ENCODE peak calls at places on chromosomes 6 and 20, in ten cellular contexts. Y is suprapubic skin, N is cardiac muscle cell, G is H9, B is K562, S is tibial artery, O is ovary, Q is heart right ventricle, W is stomach, E is mammary epithelial cell. C is an unnamed sample.

GRCh38 chr6:14417377-14417776 is 299.8 kb downstream of the CD83 start:
- DNase-seq in E (peak), Y (no peak), S (no peak), N (no peak), B (no peak), W (no peak), Q (no peak), O (no peak), G (no peak), C (no peak)

GRCh38 chr6:150599199-150600002 is at the start of gene PLEKHG1:
- DNase-seq in E (peak), G (peak), Y (peak), N (peak), S (peak), Q (peak), W (peak), O (peak), B (peak), C (peak)

GRCh38 chr6:168355716-168356522 is 36.3 kb upstream of the DACT2 start:
- DNase-seq in O (no peak), W (peak), Q (peak), E (no peak), N (peak), Y (no peak), G (peak), S (no peak), B (peak), C (peak)

GRCh38 chr6:38169826-38170526 is 350.4 kb downstream of the ZFAND3 start:
- DNase-seq in S (no peak), Q (no peak), E (no peak), W (no peak), B (no peak), O (no peak), G (peak), Y (no peak), N (no peak), C (peak)

GRCh38 chr6:164266851-164267250 is 852.3 kb downstream of the QKI start:
- DNase-seq in Y (no peak), G (no peak), W (no peak), B (no peak), S (no peak), N (no peak), E (no peak), O (no peak), Q (no peak), C (no peak)

GRCh38 chr6:1631251-1631650 is 21.5 kb downstream of the FOXC1 start:
- DNase-seq in E (no peak), W (no peak), Q (no peak), B (no peak), Y (no peak), G (no peak), N (no peak), O (no peak), S (no peak), C (no peak)

GRCh38 chr20:54339093-54339492 is 131.2 kb downstream of the PFDN4 start:
- DNase-seq in O (no peak), B (no peak), Q (no peak), W (no peak), N (no peak), S (no peak), E (no peak), Y (no peak), G (no peak), C (no peak)

GRCh38 chr6:137116807-137117206 is 56.6 kb downstream of the IL22RA2 start:
- DNase-seq in N (no peak), O (no peak), Q (no peak), G (no peak), Y (no peak), B (no peak), S (no peak), E (no peak), W (no peak), C (no peak)

GRCh38 chr6:144896876-144897275 is 611.7 kb downstream of the UTRN start:
- DNase-seq in N (no peak), E (no peak), Y (no peak), S (no peak), W (no peak), B (no peak), G (no peak), Q (no peak), O (no peak), C (no peak)

GRCh38 chr6:129115491-129115890 is 232.6 kb downstream of the LAMA2 start:
- DNase-seq in O (no peak), Y (no peak), N (no peak), E (no peak), G (no peak), B (no peak), W (no peak), S (no peak), Q (no peak), C (no peak)
- H3K27ac ChIP-seq in O (no peak), Y (peak), N (no peak), E (no peak), G (no peak), B (no peak), W (no peak), S (peak), Q (peak), C (no peak)

DNA sequence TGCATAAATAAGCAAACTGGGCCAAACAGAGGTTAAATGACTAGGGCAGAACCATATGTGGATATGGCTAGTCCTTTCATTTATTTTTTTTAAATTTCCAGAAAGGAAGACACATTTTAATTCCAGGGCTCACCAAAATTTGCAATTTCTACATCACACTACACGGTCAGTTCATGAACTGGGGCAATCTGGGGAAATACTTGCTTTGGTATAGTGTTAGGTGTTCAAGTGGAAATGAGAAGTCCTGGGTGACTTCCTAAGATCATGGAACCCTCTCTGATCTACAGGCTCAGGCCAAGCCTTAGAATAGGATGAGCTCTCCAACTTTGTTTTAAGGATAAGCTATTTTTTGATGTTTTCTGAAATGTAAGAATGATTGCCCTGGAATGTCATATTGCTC is 128.6 kb upstream of the SPACA1 start:
- DNase-seq in Q (no peak), S (no peak), W (no peak), N (no peak), G (no peak), Y (no peak), B (no peak), O (no peak), E (no peak), C (no peak)
- H3K27ac ChIP-seq in Q (no peak), S (no peak), W (no peak), N (no peak), G (no peak), Y (no peak), B (no peak), O (no peak), E (no peak), C (no peak)

GRCh38 chr6:118893095-118893881 is 664 bp upstream of the ASF1A start:
- DNase-seq in Q (no peak), W (no peak), E (peak), O (peak), B (peak), G (peak), S (peak), Y (peak), N (peak), C (no peak)

GRCh38 chr6:118893882-118894424 is at the start of gene ASF1A:
- DNase-seq in N (peak), W (peak), S (peak), Y (peak), O (peak), B (peak), G (peak), E (peak), Q (peak), C (peak)

GRCh38 chr6:118894425-118895240 is 681 bp downstream of the ASF1A start:
- DNase-seq in E (peak), Q (peak), Y (peak), N (peak), B (peak), S (peak), W (peak), O (peak), G (peak), C (peak)

GRCh38 chr6:118890997-118891790 is 2.8 kb upstream of the ASF1A start:
- DNase-seq in O (no peak), S (no peak), Y (no peak), N (no peak), B (no peak), G (no peak), W (no peak), Q (no peak), E (no peak), C (no peak)

DNA sequence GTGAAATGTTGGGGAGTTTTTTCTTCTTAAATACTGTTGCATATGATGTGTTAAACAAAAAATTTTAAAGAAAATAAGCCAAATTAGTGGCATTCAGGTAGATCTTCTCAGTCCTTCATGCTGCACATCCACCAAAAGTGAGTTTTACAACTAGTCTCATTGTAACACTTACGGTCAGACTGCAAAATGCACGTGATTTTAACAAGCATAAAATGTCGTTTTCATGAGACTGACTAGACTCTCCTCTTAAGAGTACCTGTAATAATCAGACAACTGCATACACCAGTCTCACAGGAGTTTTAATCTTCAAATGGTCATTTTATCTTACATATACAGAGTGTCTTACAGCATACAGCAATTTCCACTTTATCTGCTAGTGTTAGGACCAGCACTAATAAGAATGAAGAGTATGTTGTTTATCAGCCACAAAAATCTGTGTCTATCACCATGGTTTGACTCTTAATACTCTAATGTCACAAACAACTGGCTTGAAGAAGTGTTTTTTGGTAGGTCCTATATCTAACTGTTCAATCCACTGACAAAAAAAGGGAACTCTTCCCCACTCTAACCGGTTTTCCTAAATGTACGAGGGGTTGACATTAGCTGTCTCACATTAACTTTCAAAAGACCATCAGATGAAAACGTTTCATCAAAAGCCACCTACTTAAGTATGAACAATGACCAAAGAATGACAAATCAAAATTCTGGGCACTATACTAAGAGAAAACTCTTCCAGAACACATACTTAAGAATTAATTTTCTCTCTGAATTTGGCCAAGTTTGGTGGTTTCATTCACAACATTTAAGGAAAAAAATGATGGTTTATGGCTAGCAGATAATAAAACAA is 1.5 kb upstream of the ASF1A start:
- DNase-seq in N (no peak), B (no peak), W (no peak), E (no peak), Q (no peak), O (no peak), Y (no peak), G (no peak), S (no peak), C (no peak)
- H3K27ac ChIP-seq in N (peak), B (peak), W (peak), E (peak), Q (peak), O (peak), Y (peak), G (no peak), S (peak), C (no peak)

GRCh38 chr20:49697071-49697470 is 16.6 kb downstream of the B4GALT5 start:
- DNase-seq in Q (no peak), O (no peak), Y (no peak), G (no peak), E (no peak), S (no peak), W (peak), N (no peak), B (no peak), C (no peak)

GRCh38 chr20:49699200-49699992 is 14.3 kb downstream of the B4GALT5 start:
- DNase-seq in E (peak), Y (no peak), O (no peak), Q (no peak), W (no peak), N (no peak), B (no peak), S (no peak), G (no peak), C (no peak)

GRCh38 chr20:49700411-49701185 is 13.1 kb downstream of the B4GALT5 start:
- DNase-seq in G (no peak), Y (no peak), Q (no peak), E (peak), W (no peak), N (no peak), O (no peak), B (no peak), S (no peak), C (no peak)

GRCh38 chr20:49696594-49696993 is 17.1 kb downstream of the B4GALT5 start:
- DNase-seq in O (no peak), Q (no peak), Y (no peak), N (no peak), E (peak), G (no peak), W (no peak), S (no peak), B (no peak), C (no peak)

DNA sequence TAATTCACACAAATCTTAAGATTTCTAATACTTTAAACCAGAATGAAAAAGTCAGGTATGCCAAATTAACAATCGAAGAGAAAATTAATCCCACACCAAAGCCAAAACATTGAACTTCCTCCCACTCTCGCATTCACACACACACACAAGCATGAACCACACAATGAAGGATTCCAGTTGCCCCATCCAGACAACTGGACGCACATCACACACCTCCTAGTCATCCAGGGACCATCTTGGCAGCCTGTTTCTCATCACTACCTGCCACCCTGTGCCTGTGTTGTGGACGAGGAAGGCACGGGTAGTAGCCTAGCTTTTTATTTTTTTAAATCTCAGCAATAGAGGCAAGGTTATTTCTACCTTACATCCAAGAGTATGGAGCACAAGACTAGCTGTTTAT is 15.2 kb downstream of the B4GALT5 start:
- DNase-seq in Y (no peak), O (no peak), W (no peak), B (no peak), Q (no peak), E (no peak), S (no peak), G (no peak), N (no peak), C (no peak)
- H3K27ac ChIP-seq in Y (no peak), O (no peak), W (no peak), B (no peak), Q (no peak), E (peak), S (no peak), G (no peak), N (no peak), C (no peak)

DNA sequence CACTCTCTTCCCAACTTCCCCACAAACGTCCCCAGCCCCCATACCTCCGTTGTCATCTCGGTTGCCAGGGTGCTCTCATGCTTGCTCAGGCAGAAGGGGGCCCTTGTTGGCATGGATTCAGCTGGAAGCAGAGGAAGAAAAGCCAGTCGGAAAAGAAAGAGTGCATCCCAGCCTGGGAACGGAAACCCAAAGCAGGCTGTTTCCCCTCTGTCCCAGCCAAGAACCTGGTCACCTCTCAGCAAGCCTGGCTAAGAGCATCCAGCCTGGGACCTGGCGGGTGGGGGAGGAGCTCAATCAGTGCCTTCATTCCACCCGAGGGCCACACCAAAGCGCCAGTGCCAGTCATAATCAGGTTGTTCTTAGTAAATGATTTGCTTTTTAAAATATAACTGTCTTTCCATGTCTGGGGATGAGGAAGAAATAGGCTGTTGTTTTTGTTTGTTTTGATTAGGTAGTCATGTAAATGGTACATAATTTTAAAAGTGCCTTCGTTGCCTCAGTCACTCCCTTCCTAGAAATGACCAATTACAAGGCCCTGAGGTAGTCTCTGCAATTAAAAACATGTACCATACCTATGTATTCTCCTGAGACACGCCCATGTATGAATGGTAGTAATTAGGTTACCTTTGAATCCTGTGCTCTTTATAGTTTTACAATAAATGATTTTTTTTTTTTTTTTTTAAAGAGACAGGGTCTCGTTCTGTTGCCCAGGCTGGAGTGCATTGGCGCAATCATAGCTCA is 21.1 kb downstream of the CHMP4B start:
- DNase-seq in Q (no peak), G (no peak), S (no peak), Y (peak), O (peak), W (no peak), B (no peak), E (no peak), N (no peak), C (peak)
- H3K27ac ChIP-seq in Q (peak), G (no peak), S (peak), Y (no peak), O (no peak), W (peak), B (no peak), E (no peak), N (peak), C (peak)

GRCh38 chr6:53252177-53252692 is 96.5 kb downstream of the ELOVL5 start:
- DNase-seq in W (no peak), E (no peak), Q (no peak), N (no peak), Y (no peak), B (no peak), O (no peak), G (no peak), S (no peak), C (no peak)

GRCh38 chr6:53250761-53251672 is 97.7 kb downstream of the ELOVL5 start:
- DNase-seq in O (no peak), Y (no peak), S (no peak), Q (no peak), W (no peak), E (peak), G (no peak), B (no peak), N (no peak), C (no peak)

GRCh38 chr6:53246924-53247323 is 98.3 kb upstream of the GCM1 start:
- DNase-seq in O (no peak), B (no peak), G (no peak), Q (no peak), W (no peak), E (no peak), S (no peak), Y (no peak), N (no peak), C (no peak)

GRCh38 chr6:53244958-53245357 is 96.3 kb upstream of the GCM1 start:
- DNase-seq in Y (no peak), E (no peak), N (no peak), B (no peak), O (no peak), S (no peak), Q (no peak), W (no peak), G (no peak), C (no peak)

DNA sequence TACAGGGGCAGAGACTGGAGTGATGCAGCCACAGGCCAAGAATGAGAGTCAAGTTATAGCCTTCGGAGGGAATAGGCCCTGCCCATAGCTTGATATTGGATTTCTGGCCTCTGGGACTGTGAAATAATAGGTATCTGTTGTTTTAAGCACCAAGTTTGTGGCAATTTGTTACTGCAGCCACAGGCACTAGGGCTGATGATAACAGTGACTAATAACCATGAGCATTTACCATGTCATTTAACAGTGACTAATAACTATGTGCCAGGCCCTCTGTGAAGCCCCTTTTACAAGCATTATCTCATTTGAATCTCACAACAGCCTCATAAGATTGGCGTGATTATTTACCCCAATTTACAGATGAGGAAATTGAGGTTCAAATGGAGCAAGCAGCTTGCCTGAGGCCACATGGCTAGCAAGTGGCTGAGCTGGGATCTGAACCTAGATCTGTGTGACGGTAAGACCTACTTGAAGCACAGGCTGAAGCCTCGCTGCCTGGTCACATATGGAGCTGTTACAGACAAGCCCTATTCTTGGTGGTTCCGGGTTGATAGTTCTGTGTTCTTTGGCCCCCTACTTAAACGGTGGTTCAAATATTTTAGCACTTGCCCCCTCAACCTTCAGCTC is 98.5 kb downstream of the ELOVL5 start:
- DNase-seq in Q (no peak), B (no peak), E (peak), W (no peak), Y (no peak), G (no peak), O (no peak), S (no peak), N (no peak), C (no peak)
- H3K27ac ChIP-seq in Q (peak), B (no peak), E (no peak), W (no peak), Y (peak), G (no peak), O (no peak), S (peak), N (no peak), C (no peak)

DNA sequence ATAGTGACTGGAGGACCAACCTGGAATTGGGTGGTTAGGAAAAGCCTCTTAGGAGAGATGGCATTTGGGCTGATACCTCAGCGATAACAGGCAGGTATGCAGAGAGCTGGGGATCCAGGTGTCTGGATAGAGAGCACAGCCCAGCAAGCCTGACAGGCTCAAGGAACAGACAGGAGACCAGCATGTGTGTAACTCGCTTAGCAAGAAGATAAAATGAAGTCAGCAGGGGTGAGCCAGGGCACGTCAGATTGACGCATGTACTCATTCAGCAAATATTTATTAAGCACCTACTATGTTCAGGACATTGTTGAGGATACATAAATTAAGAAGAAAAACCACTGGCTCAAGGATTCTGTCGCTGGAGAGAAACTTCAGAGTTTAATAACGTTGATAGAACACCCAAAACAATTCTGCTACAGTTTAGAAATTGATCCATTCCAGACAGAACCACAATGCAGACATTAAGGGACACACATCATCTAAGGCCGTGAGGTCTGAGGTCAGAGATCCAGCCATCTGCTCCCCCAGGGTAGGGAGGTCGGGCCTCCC is 1.1 kb upstream of the DUSP22 start:
- DNase-seq in N (no peak), O (no peak), E (peak), W (no peak), Q (no peak), G (no peak), Y (peak), B (no peak), S (no peak), C (no peak)
- H3K27ac ChIP-seq in N (peak), O (peak), E (peak), W (peak), Q (peak), G (no peak), Y (peak), B (peak), S (peak), C (no peak)